ENCODE peak calls at places on chromosomes 13 and 19, in five cellular contexts. One of them, this sample, is unnamed.

GRCh38 chr19:44848036-44848804 is 2.1 kb downstream of the NECTIN2 start:
- DNase-seq in astrocyte: peak
- DNase-seq in CD4-positive, alpha-beta T cell: no peak
- DNase-seq in left ventricle myocardium inferior: no peak
- DNase-seq in suprapubic skin: no peak
- DNase-seq in this sample: peak

GRCh38 chr13:112202966-112203365 is 136.0 kb downstream of the SOX1 start:
- DNase-seq in astrocyte: no peak
- DNase-seq in CD4-positive, alpha-beta T cell: no peak
- DNase-seq in left ventricle myocardium inferior: no peak
- DNase-seq in suprapubic skin: no peak
- DNase-seq in this sample: no peak

GRCh38 chr19:41563847-41564514 is 12.0 kb upstream of the CEACAM21 start:
- DNase-seq in astrocyte: no peak
- DNase-seq in CD4-positive, alpha-beta T cell: peak
- DNase-seq in left ventricle myocardium inferior: no peak
- DNase-seq in suprapubic skin: no peak
- DNase-seq in this sample: peak

GRCh38 chr19:42255766-42256750 is 1.1 kb upstream of the ERF start:
- DNase-seq in astrocyte: no peak
- DNase-seq in CD4-positive, alpha-beta T cell: no peak
- DNase-seq in left ventricle myocardium inferior: peak
- DNase-seq in suprapubic skin: no peak
- DNase-seq in this sample: no peak

GRCh38 chr19:51689751-51690358 is 3.3 kb upstream of the SPACA6 start:
- DNase-seq in astrocyte: no peak
- DNase-seq in CD4-positive, alpha-beta T cell: no peak
- DNase-seq in left ventricle myocardium inferior: peak
- DNase-seq in suprapubic skin: no peak
- DNase-seq in this sample: no peak

GRCh38 chr13:52454459-52454824 is 836 bp upstream of the CKAP2 start:
- DNase-seq in astrocyte: no peak
- DNase-seq in CD4-positive, alpha-beta T cell: no peak
- DNase-seq in left ventricle myocardium inferior: no peak
- DNase-seq in suprapubic skin: no peak
- DNase-seq in this sample: peak

GRCh38 chr13:48393030-48393697 is 19.7 kb downstream of the LPAR6 start:
- DNase-seq in astrocyte: no peak
- DNase-seq in CD4-positive, alpha-beta T cell: no peak
- DNase-seq in left ventricle myocardium inferior: no peak
- DNase-seq in suprapubic skin: no peak
- DNase-seq in this sample: no peak

GRCh38 chr13:46172531-46172991 is 9.4 kb downstream of the LCP1 start:
- DNase-seq in astrocyte: no peak
- DNase-seq in CD4-positive, alpha-beta T cell: peak
- DNase-seq in left ventricle myocardium inferior: no peak
- DNase-seq in suprapubic skin: no peak
- DNase-seq in this sample: no peak

GRCh38 chr13:43608400-43609137 is 178.2 kb downstream of the ENOX1 start:
- DNase-seq in astrocyte: no peak
- DNase-seq in CD4-positive, alpha-beta T cell: no peak
- DNase-seq in left ventricle myocardium inferior: no peak
- DNase-seq in suprapubic skin: no peak
- DNase-seq in this sample: no peak

GRCh38 chr13:52862358-52863206 is 14.1 kb upstream of the PCDH8 start:
- DNase-seq in astrocyte: no peak
- DNase-seq in CD4-positive, alpha-beta T cell: no peak
- DNase-seq in left ventricle myocardium inferior: no peak
- DNase-seq in suprapubic skin: no peak
- DNase-seq in this sample: peak

GRCh38 chr13:113997845-113998751 is 24.2 kb upstream of the C13orf46 start:
- DNase-seq in astrocyte: no peak
- DNase-seq in CD4-positive, alpha-beta T cell: no peak
- DNase-seq in left ventricle myocardium inferior: peak
- DNase-seq in suprapubic skin: peak
- DNase-seq in this sample: no peak

GRCh38 chr13:48506092-48506701 is 26.7 kb downstream of the RCBTB2 start:
- DNase-seq in astrocyte: no peak
- DNase-seq in CD4-positive, alpha-beta T cell: no peak
- DNase-seq in left ventricle myocardium inferior: no peak
- DNase-seq in suprapubic skin: no peak
- DNase-seq in this sample: no peak

GRCh38 chr19:45251452-45252354 is 632 bp downstream of the MARK4 start:
- DNase-seq in astrocyte: no peak
- DNase-seq in CD4-positive, alpha-beta T cell: no peak
- DNase-seq in left ventricle myocardium inferior: no peak
- DNase-seq in suprapubic skin: no peak
- DNase-seq in this sample: peak

GRCh38 chr19:48487944-48488343 is 18.8 kb downstream of the CYTH2 start:
- DNase-seq in astrocyte: peak
- DNase-seq in CD4-positive, alpha-beta T cell: no peak
- DNase-seq in left ventricle myocardium inferior: peak
- DNase-seq in suprapubic skin: no peak
- DNase-seq in this sample: peak

GRCh38 chr19:2250765-2251576 is 1.8 kb downstream of the AMH start:
- DNase-seq in astrocyte: no peak
- DNase-seq in CD4-positive, alpha-beta T cell: no peak
- DNase-seq in left ventricle myocardium inferior: no peak
- DNase-seq in suprapubic skin: no peak
- DNase-seq in this sample: no peak

GRCh38 chr13:39100996-39101751 is 62.9 kb downstream of the NHLRC3 start:
- DNase-seq in astrocyte: no peak
- DNase-seq in CD4-positive, alpha-beta T cell: no peak
- DNase-seq in left ventricle myocardium inferior: no peak
- DNase-seq in suprapubic skin: no peak
- DNase-seq in this sample: no peak

GRCh38 chr13:40271931-40272775 is 394.3 kb downstream of the FOXO1 start:
- DNase-seq in astrocyte: peak
- DNase-seq in CD4-positive, alpha-beta T cell: no peak
- DNase-seq in left ventricle myocardium inferior: peak
- DNase-seq in suprapubic skin: peak
- DNase-seq in this sample: peak

DNA sequence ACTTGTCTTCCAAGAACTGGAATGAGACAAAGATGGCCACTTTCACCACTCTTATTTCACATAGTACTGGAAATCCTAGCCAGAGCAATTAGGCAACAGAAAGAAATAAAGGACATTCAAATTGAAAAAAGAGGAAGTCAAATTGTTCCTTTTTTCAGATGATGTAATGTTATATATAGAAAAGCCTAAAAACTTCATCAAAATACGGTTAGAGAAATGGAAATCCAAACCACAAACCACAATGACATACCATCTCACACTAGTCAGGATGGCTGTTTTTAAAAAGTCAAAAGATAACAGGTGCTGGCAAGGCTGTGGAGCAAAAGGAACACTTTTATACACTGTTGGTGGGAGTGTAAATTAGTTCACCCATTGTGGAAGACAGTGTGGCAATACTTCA is 113.3 kb upstream of the SPRY2 start:
- DNase-seq in astrocyte: peak
- DNase-seq in CD4-positive, alpha-beta T cell: no peak
- DNase-seq in left ventricle myocardium inferior: no peak
- DNase-seq in suprapubic skin: no peak
- DNase-seq in this sample: no peak
- H3K27ac ChIP-seq in astrocyte: no peak
- H3K27ac ChIP-seq in CD4-positive, alpha-beta T cell: no peak
- H3K27ac ChIP-seq in left ventricle myocardium inferior: no peak
- H3K27ac ChIP-seq in suprapubic skin: no peak
- H3K27ac ChIP-seq in this sample: no peak

DNA sequence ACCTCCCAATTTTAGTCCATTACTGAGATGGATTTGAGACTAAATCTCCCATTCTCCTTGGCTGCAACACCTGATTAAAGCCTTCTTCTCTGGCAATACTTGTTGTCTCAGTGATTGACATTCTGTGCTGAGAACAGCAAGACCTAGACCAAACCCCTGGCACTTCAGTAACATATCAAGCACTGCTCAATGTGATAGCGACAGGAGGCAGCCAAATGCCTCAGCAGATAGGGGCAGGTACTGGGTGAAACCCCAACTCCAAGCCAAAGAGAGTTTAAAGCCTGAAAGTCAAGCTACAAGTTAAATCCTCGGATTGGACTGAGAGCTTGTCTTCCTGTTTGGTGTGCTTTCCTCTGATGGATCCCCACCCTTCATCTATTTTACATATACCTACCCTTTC is 52.7 kb downstream of the STARD13 start:
- DNase-seq in astrocyte: no peak
- DNase-seq in CD4-positive, alpha-beta T cell: no peak
- DNase-seq in left ventricle myocardium inferior: no peak
- DNase-seq in suprapubic skin: no peak
- DNase-seq in this sample: no peak
- H3K27ac ChIP-seq in astrocyte: no peak
- H3K27ac ChIP-seq in CD4-positive, alpha-beta T cell: no peak
- H3K27ac ChIP-seq in left ventricle myocardium inferior: peak
- H3K27ac ChIP-seq in suprapubic skin: no peak
- H3K27ac ChIP-seq in this sample: no peak

GRCh38 chr19:871446-872265 is 12.2 kb downstream of the CFD start:
- DNase-seq in astrocyte: peak
- DNase-seq in CD4-positive, alpha-beta T cell: no peak
- DNase-seq in left ventricle myocardium inferior: no peak
- DNase-seq in suprapubic skin: no peak
- DNase-seq in this sample: peak

GRCh38 chr19:870314-870713 is 10.8 kb downstream of the CFD start:
- DNase-seq in astrocyte: no peak
- DNase-seq in CD4-positive, alpha-beta T cell: no peak
- DNase-seq in left ventricle myocardium inferior: no peak
- DNase-seq in suprapubic skin: no peak
- DNase-seq in this sample: no peak

GRCh38 chr19:869245-870177 is 10.0 kb downstream of the CFD start:
- DNase-seq in astrocyte: peak
- DNase-seq in CD4-positive, alpha-beta T cell: no peak
- DNase-seq in left ventricle myocardium inferior: peak
- DNase-seq in suprapubic skin: no peak
- DNase-seq in this sample: peak

GRCh38 chr19:872266-872951 is 12.9 kb downstream of the CFD start:
- DNase-seq in astrocyte: peak
- DNase-seq in CD4-positive, alpha-beta T cell: peak
- DNase-seq in left ventricle myocardium inferior: peak
- DNase-seq in suprapubic skin: no peak
- DNase-seq in this sample: peak

GRCh38 chr19:870963-871401 is 11.5 kb downstream of the CFD start:
- DNase-seq in astrocyte: peak
- DNase-seq in CD4-positive, alpha-beta T cell: no peak
- DNase-seq in left ventricle myocardium inferior: peak
- DNase-seq in suprapubic skin: no peak
- DNase-seq in this sample: no peak
- H3K27ac ChIP-seq in astrocyte: no peak
- H3K27ac ChIP-seq in CD4-positive, alpha-beta T cell: no peak
- H3K27ac ChIP-seq in left ventricle myocardium inferior: peak
- H3K27ac ChIP-seq in suprapubic skin: no peak
- H3K27ac ChIP-seq in this sample: peak

DNA sequence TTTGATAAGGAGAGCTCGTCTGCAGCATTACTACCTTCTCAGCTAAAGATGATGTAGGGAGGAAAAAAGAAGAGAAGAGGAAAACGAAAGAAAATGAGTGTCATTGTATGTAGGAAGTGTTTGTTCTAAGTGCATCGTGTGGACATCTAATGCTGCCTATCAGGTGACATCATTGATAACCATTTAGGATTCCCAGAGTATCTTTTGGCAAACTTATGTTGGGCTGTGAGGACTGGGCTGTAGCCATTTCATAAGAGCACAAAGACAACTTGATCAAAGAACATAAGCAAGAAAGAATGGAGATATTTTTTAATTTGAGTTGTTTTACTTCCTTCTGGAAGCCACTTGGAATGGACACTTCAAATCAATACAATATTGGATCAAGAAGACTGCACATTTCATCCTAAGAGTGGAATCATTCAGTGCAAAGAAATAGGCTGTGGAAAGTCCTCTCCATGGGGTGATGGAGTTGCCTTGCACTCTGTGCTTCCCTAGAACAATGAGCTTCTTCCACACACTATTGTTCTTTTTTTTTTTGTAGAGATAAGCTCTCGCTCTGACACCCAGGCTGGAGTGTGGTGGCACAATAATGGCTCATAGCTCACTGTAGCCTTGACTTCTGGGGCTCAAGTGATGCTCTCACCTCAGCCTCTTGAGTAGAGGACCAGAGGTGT is 52.4 kb upstream of the UBL3 start:
- DNase-seq in astrocyte: no peak
- DNase-seq in CD4-positive, alpha-beta T cell: no peak
- DNase-seq in left ventricle myocardium inferior: no peak
- DNase-seq in suprapubic skin: no peak
- DNase-seq in this sample: no peak
- H3K27ac ChIP-seq in astrocyte: peak
- H3K27ac ChIP-seq in CD4-positive, alpha-beta T cell: no peak
- H3K27ac ChIP-seq in left ventricle myocardium inferior: no peak
- H3K27ac ChIP-seq in suprapubic skin: no peak
- H3K27ac ChIP-seq in this sample: peak

GRCh38 chr19:3401004-3401768 is 34.8 kb downstream of the NFIC start:
- DNase-seq in astrocyte: no peak
- DNase-seq in CD4-positive, alpha-beta T cell: no peak
- DNase-seq in left ventricle myocardium inferior: no peak
- DNase-seq in suprapubic skin: no peak
- DNase-seq in this sample: no peak

GRCh38 chr19:3404324-3405260 is 38.2 kb downstream of the NFIC start:
- DNase-seq in astrocyte: peak
- DNase-seq in CD4-positive, alpha-beta T cell: no peak
- DNase-seq in left ventricle myocardium inferior: peak
- DNase-seq in suprapubic skin: peak
- DNase-seq in this sample: no peak

GRCh38 chr19:3405261-3405653 is 38.9 kb downstream of the NFIC start:
- DNase-seq in astrocyte: no peak
- DNase-seq in CD4-positive, alpha-beta T cell: no peak
- DNase-seq in left ventricle myocardium inferior: no peak
- DNase-seq in suprapubic skin: no peak
- DNase-seq in this sample: no peak

GRCh38 chr19:3403489-3404323 is 37.3 kb downstream of the NFIC start:
- DNase-seq in astrocyte: peak
- DNase-seq in CD4-positive, alpha-beta T cell: no peak
- DNase-seq in left ventricle myocardium inferior: peak
- DNase-seq in suprapubic skin: peak
- DNase-seq in this sample: no peak

DNA sequence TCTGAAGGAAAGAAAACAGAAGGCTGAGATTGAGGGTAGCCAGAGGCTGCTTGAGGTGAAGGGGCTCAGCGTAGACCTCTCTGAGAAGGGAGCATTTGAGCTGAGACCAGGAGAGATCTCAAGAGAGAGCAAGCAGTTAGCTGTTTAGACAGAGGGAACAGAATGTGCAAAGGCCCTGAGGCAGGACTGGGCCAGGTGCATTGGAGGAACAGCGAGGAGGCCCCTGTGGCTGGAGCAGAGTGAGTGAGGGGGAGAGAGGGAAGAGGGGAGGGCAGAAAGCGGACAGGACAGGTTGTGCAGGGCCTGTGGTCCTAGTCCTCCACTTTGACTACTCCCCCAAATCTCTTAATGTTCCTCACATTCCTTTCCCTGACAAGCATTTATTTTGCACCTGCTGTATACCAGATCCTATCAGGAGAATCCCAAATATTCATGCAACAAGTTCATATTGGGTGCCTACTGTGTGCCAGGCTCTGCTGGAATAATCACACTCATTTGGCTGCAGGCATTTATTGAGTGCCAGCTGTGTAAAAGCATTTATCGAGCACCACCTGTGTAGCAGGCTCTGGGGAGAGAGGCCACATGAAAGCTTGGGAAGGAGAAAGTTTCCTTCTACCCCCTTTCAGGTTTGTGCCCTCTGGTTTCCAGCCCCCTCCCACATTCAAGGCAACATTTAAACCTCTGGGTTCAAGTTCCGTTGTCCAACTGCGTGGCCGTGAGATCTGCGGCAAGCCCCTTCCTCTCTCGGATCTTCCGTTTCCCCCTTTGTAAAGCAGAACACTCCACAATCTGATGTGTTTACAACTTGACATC is 36.5 kb downstream of the NFIC start:
- DNase-seq in astrocyte: no peak
- DNase-seq in CD4-positive, alpha-beta T cell: no peak
- DNase-seq in left ventricle myocardium inferior: no peak
- DNase-seq in suprapubic skin: no peak
- DNase-seq in this sample: no peak
- H3K27ac ChIP-seq in astrocyte: peak
- H3K27ac ChIP-seq in CD4-positive, alpha-beta T cell: no peak
- H3K27ac ChIP-seq in left ventricle myocardium inferior: peak
- H3K27ac ChIP-seq in suprapubic skin: peak
- H3K27ac ChIP-seq in this sample: peak

This sample was measured in RWPE1.